ENCODE peak calls at places on chromosomes 5 and 9, in five cellular contexts. One of them, this sample, is unnamed.

GRCh38 chr9:123131258-123131657 is 97.8 kb downstream of the GPR21 start:
- DNase-seq in naive B cell: no peak
- DNase-seq in foreskin fibroblast: peak
- DNase-seq in right lobe of liver: no peak
- DNase-seq in LHCN-M2: peak
- DNase-seq in this sample: no peak

GRCh38 chr5:9015937-9016270 is 530.0 kb downstream of the SEMA5A start:
- DNase-seq in naive B cell: no peak
- DNase-seq in foreskin fibroblast: no peak
- DNase-seq in right lobe of liver: no peak
- DNase-seq in LHCN-M2: peak
- DNase-seq in this sample: no peak

GRCh38 chr5:14870347-14871083 is 1.1 kb downstream of the ANKH start:
- DNase-seq in naive B cell: peak
- DNase-seq in foreskin fibroblast: no peak
- DNase-seq in right lobe of liver: peak
- DNase-seq in LHCN-M2: no peak
- DNase-seq in this sample: no peak

GRCh38 chr5:159208508-159209437 is 580 bp downstream of the RNF145 start:
- DNase-seq in naive B cell: no peak
- DNase-seq in foreskin fibroblast: no peak
- DNase-seq in right lobe of liver: peak
- DNase-seq in LHCN-M2: no peak
- DNase-seq in this sample: no peak

GRCh38 chr9:89658401-89658800 is 53.6 kb downstream of the GADD45G start:
- DNase-seq in naive B cell: no peak
- DNase-seq in foreskin fibroblast: no peak
- DNase-seq in right lobe of liver: no peak
- DNase-seq in LHCN-M2: no peak
- DNase-seq in this sample: no peak

GRCh38 chr9:93642961-93643360 is 66.6 kb downstream of the PHF2 start:
- DNase-seq in naive B cell: no peak
- DNase-seq in foreskin fibroblast: peak
- DNase-seq in right lobe of liver: no peak
- DNase-seq in LHCN-M2: peak
- DNase-seq in this sample: no peak

GRCh38 chr9:27165670-27166069 is 56.6 kb downstream of the TEK start:
- DNase-seq in naive B cell: no peak
- DNase-seq in foreskin fibroblast: no peak
- DNase-seq in right lobe of liver: no peak
- DNase-seq in LHCN-M2: no peak
- DNase-seq in this sample: no peak

GRCh38 chr9:14814229-14814628 is 91.7 kb upstream of the CER1 start:
- DNase-seq in naive B cell: no peak
- DNase-seq in foreskin fibroblast: no peak
- DNase-seq in right lobe of liver: no peak
- DNase-seq in LHCN-M2: no peak
- DNase-seq in this sample: no peak

GRCh38 chr5:58185397-58186195 is 274.3 kb downstream of the PLK2 start:
- DNase-seq in naive B cell: no peak
- DNase-seq in foreskin fibroblast: no peak
- DNase-seq in right lobe of liver: no peak
- DNase-seq in LHCN-M2: no peak
- DNase-seq in this sample: no peak

GRCh38 chr5:73815631-73816030 is 189.6 kb downstream of the ARHGEF28 start:
- DNase-seq in naive B cell: no peak
- DNase-seq in foreskin fibroblast: peak
- DNase-seq in right lobe of liver: no peak
- DNase-seq in LHCN-M2: no peak
- DNase-seq in this sample: no peak

GRCh38 chr9:111794837-111795556 is at the start of gene SHOC1:
- DNase-seq in naive B cell: no peak
- DNase-seq in foreskin fibroblast: no peak
- DNase-seq in right lobe of liver: peak
- DNase-seq in LHCN-M2: no peak
- DNase-seq in this sample: no peak

GRCh38 chr5:95543017-95543705 is 11.6 kb downstream of the SKIC3 start:
- DNase-seq in naive B cell: no peak
- DNase-seq in foreskin fibroblast: no peak
- DNase-seq in right lobe of liver: no peak
- DNase-seq in LHCN-M2: peak
- DNase-seq in this sample: no peak

GRCh38 chr5:30505014-30505886 is 688.2 kb upstream of the CDH6 start:
- DNase-seq in naive B cell: no peak
- DNase-seq in foreskin fibroblast: no peak
- DNase-seq in right lobe of liver: no peak
- DNase-seq in LHCN-M2: no peak
- DNase-seq in this sample: no peak